ENCODE peak calls at places on chromosomes 3 and 15, in four cellular contexts. X is right atrium auricular region, E is fibroblast of villous mesenchyme, U is astrocyte of the spinal cord. L is an unnamed sample.

GRCh38 chr3:26638113-26638512 is 15.5 kb downstream of the LRRC3B start:
- DNase-seq in X (no peak), E (no peak), U (no peak), L (no peak)

GRCh38 chr3:147924755-147925154 is 515.6 kb downstream of the ZIC1 start:
- DNase-seq in X (no peak), E (no peak), U (no peak), L (no peak)

GRCh38 chr3:132008841-132009638 is 25.8 kb downstream of the CPNE4 start:
- DNase-seq in X (no peak), E (no peak), U (peak), L (no peak)

GRCh38 chr3:28835751-28836150 is 445.1 kb upstream of the RBMS3 start:
- DNase-seq in X (no peak), E (no peak), U (peak), L (peak)

GRCh38 chr3:136584728-136585127 is 167.4 kb downstream of the STAG1 start:
- DNase-seq in X (no peak), E (no peak), U (no peak), L (no peak)

GRCh38 chr15:51536965-51537574 is 85.5 kb downstream of the DMXL2 start:
- DNase-seq in X (no peak), E (peak), U (peak), L (no peak)

GRCh38 chr15:99123706-99124451 is 19.0 kb downstream of the SYNM start:
- DNase-seq in X (peak), E (peak), U (peak), L (peak)

GRCh38 chr15:31302778-31303433 is 23.7 kb upstream of the KLF13 start:
- DNase-seq in X (no peak), E (no peak), U (no peak), L (no peak)

GRCh38 chr3:37571269-37571668 is 290.4 kb upstream of the CTDSPL start:
- DNase-seq in X (no peak), E (no peak), U (peak), L (no peak)

GRCh38 chr3:36525115-36525711 is 144.9 kb downstream of the STAC start:
- DNase-seq in X (no peak), E (peak), U (peak), L (no peak)

GRCh38 chr15:42155546-42156265 is 730 bp downstream of the PLA2G4F start:
- DNase-seq in X (no peak), E (no peak), U (no peak), L (peak)
- H3K4me3 ChIP-seq in X (no peak), E (no peak), U (no peak), L (no peak)

GRCh38 chr3:43087249-43087776 is 18.6 kb downstream of the POMGNT2 start:
- DNase-seq in X (no peak), E (no peak), U (no peak), L (no peak)
- TF ChIP-seq CTCF in X (no peak), E (no peak), U (peak), L (no peak)

GRCh38 chr15:78264304-78265136 is at the start of gene DNAJA4:
- DNase-seq in X (peak), E (peak), U (peak), L (peak)

GRCh38 chr15:78266229-78266628 is 1.9 kb downstream of the DNAJA4 start:
- DNase-seq in X (no peak), E (no peak), U (no peak), L (no peak)

GRCh38 chr15:78265137-78265460 is 737 bp downstream of the DNAJA4 start:
- DNase-seq in X (no peak), E (no peak), U (no peak), L (no peak)

GRCh38 chr15:78265752-78266224 is 1.4 kb downstream of the DNAJA4 start:
- DNase-seq in X (no peak), E (peak), U (peak), L (no peak)

DNA sequence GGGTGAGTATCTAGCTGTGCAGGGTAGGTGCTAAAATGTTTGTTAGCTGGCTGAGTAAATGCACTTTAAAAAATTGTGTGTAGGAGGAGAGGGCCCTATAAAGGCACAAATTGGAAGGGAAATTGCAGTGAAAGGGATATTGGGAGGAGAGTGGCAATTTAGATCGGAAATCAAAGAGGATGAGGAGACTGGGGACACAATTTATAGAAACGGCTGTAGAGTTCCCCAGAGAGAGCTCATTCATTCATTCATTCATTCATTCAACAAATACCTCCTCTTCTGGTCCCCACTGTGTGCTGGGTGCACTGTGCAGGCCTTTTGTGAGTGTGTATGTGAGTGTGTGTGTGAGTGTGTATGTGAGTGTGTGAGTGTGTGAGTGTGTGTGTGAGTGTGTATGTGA is 2.4 kb downstream of the DNAJA4 start:
- DNase-seq in X (no peak), E (no peak), U (no peak), L (no peak)
- H3K4me3 ChIP-seq in X (peak), E (no peak), U (no peak), L (no peak)

DNA sequence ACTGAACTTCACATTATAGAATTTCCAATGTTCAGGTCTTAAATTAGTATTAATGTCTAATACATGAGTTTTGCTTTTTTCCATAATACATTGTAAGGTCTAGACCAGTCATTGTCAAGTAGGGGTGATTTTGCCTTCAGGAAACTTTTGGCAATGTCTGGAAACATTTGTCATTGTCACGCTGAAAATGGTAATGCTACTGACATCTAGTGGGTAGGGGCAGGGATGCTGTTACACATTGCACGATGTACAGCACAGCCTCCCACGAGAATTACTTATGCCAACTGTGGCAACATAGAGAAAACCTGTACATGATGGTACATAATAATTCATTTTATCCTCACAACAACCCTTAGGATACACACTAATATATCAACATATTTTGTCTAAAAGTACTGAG is 384.1 kb downstream of the CADM2 start:
- DNase-seq in X (no peak), E (no peak), U (no peak), L (no peak)
- TF ChIP-seq CTCF in X (peak), E (no peak), U (peak), L (no peak)

DNA sequence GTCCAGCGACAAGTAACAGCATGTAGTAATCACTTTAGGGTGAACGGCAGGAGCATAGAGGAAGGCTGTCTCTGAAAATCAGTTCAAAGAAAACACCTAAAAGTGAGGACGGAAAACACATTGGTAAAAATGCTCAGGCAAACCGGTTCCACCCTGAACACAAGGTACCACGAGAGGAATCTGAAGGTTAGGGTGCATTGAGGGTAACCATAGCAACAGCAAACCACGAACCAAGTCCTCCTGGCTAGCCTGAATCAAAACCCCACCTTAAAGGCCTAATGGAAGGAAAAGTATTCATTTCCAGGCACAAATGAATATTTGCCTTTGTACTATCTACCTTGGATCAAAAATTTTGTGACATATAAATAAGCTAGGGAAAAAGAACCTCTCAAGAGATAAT is 315.0 kb downstream of the OCA2 start:
- DNase-seq in X (no peak), E (no peak), U (no peak), L (no peak)
- H3K4me3 ChIP-seq in X (no peak), E (no peak), U (no peak), L (no peak)

GRCh38 chr3:155325263-155325835 is 31.9 kb upstream of the STRIT1 start:
- DNase-seq in X (no peak), E (no peak), U (peak), L (no peak)
- TF ChIP-seq CTCF in X (no peak), E (peak), U (peak), L (no peak)

GRCh38 chr15:101167791-101168462 is 83.9 kb downstream of the CHSY1 start:
- DNase-seq in X (peak), E (peak), U (peak), L (no peak)

GRCh38 chr15:101168898-101169297 is 83.0 kb downstream of the CHSY1 start:
- DNase-seq in X (no peak), E (no peak), U (no peak), L (no peak)

GRCh38 chr15:101167366-101167790 is 84.5 kb downstream of the CHSY1 start:
- DNase-seq in X (no peak), E (peak), U (peak), L (no peak)

GRCh38 chr15:101169457-101170071 is 82.3 kb downstream of the CHSY1 start:
- DNase-seq in X (no peak), E (no peak), U (peak), L (no peak)

GRCh38 chr15:101168463-101168824 is 83.4 kb downstream of the CHSY1 start:
- DNase-seq in X (no peak), E (no peak), U (peak), L (no peak)
- H3K4me3 ChIP-seq in X (no peak), E (no peak), U (no peak), L (no peak)

GRCh38 chr3:73623996-73624362 is 762 bp downstream of the PDZRN3 start:
- DNase-seq in X (no peak), E (peak), U (peak), L (peak)
- TF ChIP-seq CTCF in X (peak), E (no peak), U (no peak), L (no peak)

L was measured in dorsolateral prefrontal cortex.